ENCODE peak calls at places on chromosomes 5 and 9, in six cellular contexts. X is IMR-90, G is mesendoderm, C is mesenchymal stem cell, I is H1, T is H9. S is an unnamed sample.
A peak's percentile ranks its signal among the peaks of the same experiment; 100 is the strongest.

GRCh38 chr5:134651531-134651930 is 2.9 kb downstream of the SEC24A start:
- DNase-seq in X (peak; percentile 12), G (no peak), C (peak; percentile 50), I (no peak), T (no peak), S (no peak)

GRCh38 chr5:81783401-81783800 is 32.5 kb upstream of the SSBP2 start:
- DNase-seq in X (no peak), G (no peak), C (no peak), I (no peak), T (no peak), S (no peak)

GRCh38 chr5:60340965-60341471 is 358.9 kb downstream of the DEPDC1B start:
- DNase-seq in X (no peak), G (no peak), C (no peak), I (no peak), T (no peak), S (no peak)

GRCh38 chr5:34517249-34517648 is 138.9 kb upstream of the RAI14 start:
- DNase-seq in X (peak; percentile 86), G (no peak), C (peak; percentile 79), I (no peak), T (no peak), S (no peak)

GRCh38 chr9:134395727-134396257 is 69.5 kb downstream of the RXRA start:
- DNase-seq in X (no peak), G (no peak), C (no peak), I (no peak), T (no peak), S (no peak)

GRCh38 chr5:142866563-142867275 is 96.5 kb downstream of the ARHGAP26 start:
- DNase-seq in X (peak; percentile 73), G (peak; percentile 96), C (peak; percentile 60), I (no peak), T (peak; percentile 69), S (peak; percentile 92)

GRCh38 chr9:126945682-126946081 is 31.1 kb downstream of the RALGPS1 start:
- DNase-seq in X (no peak), G (no peak), C (no peak), I (no peak), T (no peak), S (peak; percentile 71)

GRCh38 chr9:37740631-37741328 is 12.8 kb upstream of the TRMT10B start:
- DNase-seq in X (no peak), G (no peak), C (no peak), I (no peak), T (no peak), S (no peak)

GRCh38 chr9:23117621-23118020 is 671.0 kb downstream of the DMRTA1 start:
- DNase-seq in X (peak; percentile 80), G (peak; percentile 85), C (peak; percentile 39), I (no peak), T (no peak), S (no peak)

GRCh38 chr5:13976867-13977479 is 32.5 kb upstream of the DNAH5 start:
- DNase-seq in X (peak; percentile 70), G (peak; percentile 68), C (peak; percentile 59), I (no peak), T (no peak), S (peak; percentile 80)

GRCh38 chr9:128845186-128845931 is 15.8 kb upstream of the SPOUT1 start:
- DNase-seq in X (no peak), G (peak; percentile 54), C (peak; percentile 6), I (no peak), T (peak; percentile 62), S (peak; percentile 99)

GRCh38 chr9:8366161-8366926 is 566.8 kb upstream of the DMAC1 start:
- DNase-seq in X (peak; percentile 35), G (peak; percentile 65), C (no peak), I (no peak), T (no peak), S (peak; percentile 16)

GRCh38 chr9:100425758-100426157 is 1.2 kb upstream of the MSANTD3 start:
- DNase-seq in X (no peak), G (no peak), C (peak; percentile 25), I (no peak), T (no peak), S (peak; percentile 22)

GRCh38 chr5:109486200-109486804 is 76.5 kb upstream of the PJA2 start:
- DNase-seq in X (no peak), G (no peak), C (no peak), I (no peak), T (no peak), S (no peak)

GRCh38 chr9:89747589-89747988 is 142.8 kb downstream of the GADD45G start:
- DNase-seq in X (no peak), G (no peak), C (no peak), I (no peak), T (no peak), S (no peak)

GRCh38 chr5:123116063-123116462 is 27.0 kb downstream of the PRDM6 start:
- DNase-seq in X (peak; percentile 43), G (no peak), C (no peak), I (no peak), T (no peak), S (no peak)

GRCh38 chr5:28603869-28604268 is 1565.5 kb upstream of the CDH9 start:
- DNase-seq in X (no peak), G (no peak), C (no peak), I (no peak), T (no peak), S (no peak)

GRCh38 chr5:78647411-78647818 is 1.2 kb downstream of the LHFPL2 start:
- DNase-seq in X (peak; percentile 47), G (peak; percentile 59), C (peak; percentile 54), I (no peak), T (peak; percentile 34), S (peak; percentile 21)

GRCh38 chr9:125649315-125649714 is 57.7 kb downstream of the MAPKAP1 start:
- DNase-seq in X (peak; percentile 86), G (peak; percentile 67), C (peak; percentile 93), I (no peak), T (no peak), S (peak; percentile 42)

GRCh38 chr9:123637940-123638634 is 282.1 kb downstream of the CRB2 start:
- DNase-seq in X (peak; percentile 3), G (peak; percentile 44), C (peak; percentile 30), I (no peak), T (no peak), S (no peak)

GRCh38 chr5:75681125-75681830 is 36.0 kb downstream of the POC5 start:
- DNase-seq in X (peak; percentile 60), G (peak; percentile 30), C (peak; percentile 62), I (no peak), T (no peak), S (peak; percentile 81)

GRCh38 chr5:58407042-58407709 is 52.7 kb downstream of the PLK2 start:
- DNase-seq in X (peak; percentile 88), G (peak; percentile 62), C (peak; percentile 51), I (no peak), T (no peak), S (peak; percentile 62)

GRCh38 chr5:58412932-58413331 is 47.0 kb downstream of the PLK2 start:
- DNase-seq in X (no peak), G (no peak), C (peak; percentile 5), I (no peak), T (no peak), S (no peak)

GRCh38 chr5:58412081-58412480 is 47.8 kb downstream of the PLK2 start:
- DNase-seq in X (no peak), G (peak; percentile 18), C (no peak), I (no peak), T (no peak), S (no peak)

GRCh38 chr5:58411372-58411771 is 48.5 kb downstream of the PLK2 start:
- DNase-seq in X (peak; percentile 22), G (no peak), C (no peak), I (no peak), T (no peak), S (no peak)

GRCh38 chr5:58410441-58410840 is 49.4 kb downstream of the PLK2 start:
- DNase-seq in X (peak; percentile 95), G (peak; percentile 56), C (peak; percentile 76), I (no peak), T (no peak), S (peak; percentile 57)
- H3K4ac ChIP-seq in X (no peak overlapping the region), G (no peak overlapping the region), C (no peak overlapping the region), I (no peak overlapping the region), T (no peak overlapping the region), S (no peak overlapping the region)

GRCh38 chr5:11164456-11165286 is 403.6 kb upstream of the DAP start:
- DNase-seq in X (no peak), G (no peak), C (no peak), I (no peak), T (no peak), S (no peak)
- H2BK120ac ChIP-seq in X (no peak overlapping the region), G (no peak overlapping the region), C (no peak overlapping the region), I (no peak overlapping the region), T (no peak overlapping the region), S (no peak overlapping the region)

GRCh38 chr9:84170521-84171141 is 169.9 kb downstream of the SLC28A3 start:
- DNase-seq in X (peak; percentile 98), G (peak; percentile 74), C (peak; percentile 95), I (no peak), T (peak; percentile 50), S (peak; percentile 86)
- H3K4ac ChIP-seq in X (peak overlapping the region; percentile 92), G (no peak overlapping the region), C (no peak overlapping the region), I (no peak overlapping the region), T (no peak overlapping the region), S (no peak overlapping the region)

GRCh38 chr9:133261753-133262120 is 13.3 kb downstream of the ABO start:
- DNase-seq in X (no peak), G (no peak), C (no peak), I (no peak), T (no peak), S (no peak)

GRCh38 chr9:133260334-133261102 is 14.5 kb downstream of the ABO start:
- DNase-seq in X (no peak), G (no peak), C (no peak), I (no peak), T (no peak), S (no peak)

GRCh38 chr9:133263557-133263956 is 11.4 kb downstream of the ABO start:
- DNase-seq in X (no peak), G (no peak), C (no peak), I (no peak), T (no peak), S (no peak)

GRCh38 chr9:133262226-133262625 is 12.8 kb downstream of the ABO start:
- DNase-seq in X (no peak), G (no peak), C (no peak), I (no peak), T (no peak), S (no peak)

GRCh38 chr9:133261103-133261752 is 13.8 kb downstream of the ABO start:
- DNase-seq in X (no peak), G (no peak), C (no peak), I (no peak), T (no peak), S (no peak)
- H2BK120ac ChIP-seq in X (no peak overlapping the region), G (no peak overlapping the region), C (no peak overlapping the region), I (no peak overlapping the region), T (no peak overlapping the region), S (no peak overlapping the region)

S was measured in trophoblast cell.